ENCODE peak calls at places on chromosome 19, in five cellular contexts. T is adipocyte, D is tibial nerve, X is adrenal gland, W is tibial artery. O is an unnamed sample.

GRCh38 chr19:805161-805561 is 7.9 kb downstream of the PTBP1 start:
- DNase-seq in W (no peak), T (no peak), X (no peak), D (no peak), O (no peak)

GRCh38 chr19:39333507-39333906 is 2.3 kb downstream of the GMFG start:
- DNase-seq in T (no peak), W (no peak), D (no peak), X (no peak), O (no peak)

GRCh38 chr19:5697890-5698634 is 8.0 kb downstream of the RPL36 start:
- DNase-seq in W (no peak), X (peak; percentile 63), D (no peak), T (no peak), O (no peak)

GRCh38 chr19:5484398-5485285 is 29.4 kb downstream of the ZNRF4 start:
- DNase-seq in W (no peak), T (peak; percentile 34), X (no peak), D (no peak), O (peak; percentile 59)

GRCh38 chr19:44685877-44686276 is 13.1 kb upstream of the CEACAM16 start:
- DNase-seq in W (no peak), T (peak; percentile 39), X (no peak), D (no peak), O (no peak)

GRCh38 chr19:47514151-47514868 is 553 bp downstream of the NAPA start:
- DNase-seq in X (no peak), W (no peak), D (no peak), T (peak; percentile 51), O (no peak)

GRCh38 chr19:39671739-39672363 is 16.1 kb downstream of the LGALS16 start:
- DNase-seq in D (no peak), T (peak; percentile 77), X (peak; percentile 57), W (no peak), O (no peak)

GRCh38 chr19:30029721-30030510 is 87.9 kb downstream of the URI1 start:
- DNase-seq in D (no peak), W (no peak), X (no peak), T (peak; percentile 76), O (peak; percentile 23)

GRCh38 chr19:55550321-55550650 is 4.9 kb upstream of the SBK3 start:
- DNase-seq in X (no peak), T (peak; percentile 19), D (no peak), W (no peak), O (no peak)

GRCh38 chr19:18089726-18090125 is 3.0 kb upstream of the IL12RB1 start:
- DNase-seq in X (no peak), T (no peak), D (no peak), W (no peak), O (no peak)

GRCh38 chr19:31591258-31591657 is 242.0 kb upstream of the TSHZ3 start:
- DNase-seq in X (no peak), W (no peak), T (no peak), D (no peak), O (no peak)

GRCh38 chr19:19782783-19783182 is 38.8 kb downstream of the ZNF506 start:
- DNase-seq in D (no peak), W (no peak), X (no peak), T (no peak), O (no peak)

GRCh38 chr19:46731007-46731501 is 14.1 kb upstream of the PRKD2 start:
- DNase-seq in T (peak; percentile 80), W (peak; percentile 44), X (peak; percentile 82), D (no peak), O (peak; percentile 78)

GRCh38 chr19:2546128-2547032 is 70.5 kb downstream of the GADD45B start:
- DNase-seq in W (peak; percentile 87), X (peak; percentile 97), T (no peak), D (peak; percentile 70), O (no peak)

GRCh38 chr19:18290250-18291018 is 9.0 kb upstream of the JUND start:
- DNase-seq in T (peak; percentile 35), X (peak; percentile 67), D (no peak), W (no peak), O (no peak)

GRCh38 chr19:10797541-10798256 is 38.3 kb downstream of the TMED1 start:
- DNase-seq in T (no peak), D (no peak), X (no peak), W (no peak), O (no peak)

GRCh38 chr19:29620931-29621351 is 14.9 kb downstream of the POP4 start:
- DNase-seq in D (no peak), W (no peak), T (no peak), X (no peak), O (no peak)

GRCh38 chr19:32748948-32749347 is 29.4 kb downstream of the TDRD12 start:
- DNase-seq in W (no peak), D (no peak), X (no peak), T (no peak), O (no peak)

GRCh38 chr19:47994209-47994802 is at the start of gene ELSPBP1:
- DNase-seq in T (no peak), W (no peak), D (no peak), X (no peak), O (no peak)

GRCh38 chr19:4456566-4456842 is 1.1 kb downstream of the UBXN6 start:
- DNase-seq in X (peak; percentile 56), D (no peak), W (no peak), T (peak; percentile 82), O (peak; percentile 47)

GRCh38 chr19:46299695-46300094 is 2.9 kb downstream of the HIF3A start:
- DNase-seq in T (peak; percentile 20), W (peak; percentile 50), X (peak; percentile 6), D (no peak), O (no peak)

GRCh38 chr19:31905980-31906948 is 439.1 kb upstream of the ZNF507 start:
- DNase-seq in T (no peak), X (no peak), D (peak; percentile 32), W (no peak), O (no peak)

GRCh38 chr19:30670562-30671513 is 298.7 kb downstream of the ZNF536 start:
- DNase-seq in D (no peak), T (no peak), W (no peak), X (no peak), O (no peak)

GRCh38 chr19:55340144-55340783 is 588 bp downstream of the KMT5C start:
- DNase-seq in D (no peak), W (no peak), X (peak; percentile 34), T (no peak), O (peak; percentile 44)

GRCh38 chr19:41309225-41310030 is 544 bp upstream of the CCDC97 start:
- DNase-seq in D (no peak), T (no peak), X (peak; percentile 62), W (peak; percentile 33), O (no peak)

GRCh38 chr19:46495789-46496099 is at the start of gene PNMA8B:
- DNase-seq in W (no peak), X (peak; percentile 95), D (no peak), T (peak; percentile 71), O (no peak)

GRCh38 chr19:17553256-17553655 is 2.2 kb upstream of the COLGALT1 start:
- DNase-seq in X (peak; percentile 88), W (peak; percentile 76), D (peak; percentile 54), T (peak; percentile 88), O (peak; percentile 86)

GRCh38 chr19:19321143-19321577 is 531 bp downstream of the MAU2 start:
- DNase-seq in T (peak; percentile 52), W (no peak), X (no peak), D (no peak), O (no peak)

GRCh38 chr19:42634409-42635232 is 39.9 kb upstream of the CEACAM8 start:
- DNase-seq in T (peak; percentile 31), X (peak; percentile 50), W (no peak), D (no peak), O (peak; percentile 46)

GRCh38 chr19:676343-677105 is at the start of gene FSTL3:
- DNase-seq in T (peak; percentile 70), X (peak; percentile 59), W (no peak), D (peak; percentile 44), O (peak; percentile 46)

GRCh38 chr19:40283414-40284250 is 1.5 kb downstream of the AKT2 start:
- DNase-seq in W (no peak), X (peak; percentile 55), D (no peak), T (peak; percentile 24), O (no peak)

GRCh38 chr19:35753634-35754364 is 3.0 kb downstream of the HSPB6 start:
- DNase-seq in X (no peak), W (no peak), T (no peak), D (no peak), O (no peak)

GRCh38 chr19:39206122-39206521 is 2.1 kb upstream of the SYCN start:
- DNase-seq in W (no peak), D (no peak), T (no peak), X (no peak), O (no peak)

GRCh38 chr19:10767726-10768125 is 49.8 kb downstream of the DNM2 start:
- DNase-seq in W (no peak), X (no peak), T (no peak), D (no peak), O (no peak)

GRCh38 chr19:7602240-7602934 is 6.7 kb downstream of the CAMSAP3 start:
- DNase-seq in W (no peak), X (peak; percentile 57), D (no peak), T (no peak), O (no peak)

GRCh38 chr19:16416996-16417395 is 54.8 kb downstream of the EPS15L1 start:
- DNase-seq in D (no peak), W (no peak), X (no peak), T (no peak), O (no peak)

DNA sequence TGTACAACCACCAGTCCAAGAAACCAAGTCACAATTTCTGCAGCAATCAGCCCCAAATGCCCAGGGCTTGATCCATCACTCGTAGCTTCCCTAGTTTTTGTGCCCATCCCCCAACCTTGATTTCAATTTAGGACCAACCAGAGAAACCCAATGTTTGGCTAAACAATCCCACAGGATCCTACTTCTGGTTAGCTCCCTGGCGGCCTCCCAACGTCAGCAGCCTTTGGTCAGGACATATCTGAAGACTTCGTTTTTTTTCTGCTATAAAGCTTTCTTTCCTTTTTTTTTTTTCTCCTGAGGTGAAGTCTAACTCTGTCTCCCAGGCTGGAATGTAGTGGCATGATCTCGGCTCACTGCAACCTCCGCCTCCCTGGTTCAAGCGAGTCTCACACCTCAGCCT is 7.7 kb downstream of the DPRX start:
- DNase-seq in X (no peak), W (no peak), T (no peak), D (no peak), O (no peak)
- H3K9me3 ChIP-seq in X (no peaks in the 10 kb centered on the region), W (no peaks in the 10 kb centered on the region), T (no peaks in the 10 kb centered on the region), D (no peaks in the 10 kb centered on the region), O (no peaks in the 10 kb centered on the region)

GRCh38 chr19:23561341-23561740 is 125.7 kb downstream of the ZNF675 start:
- DNase-seq in D (no peak), W (no peak), T (no peak), X (no peak), O (no peak)
- H3K9me3 ChIP-seq in D (no peaks in the 10 kb centered on the region), W (no peaks in the 10 kb centered on the region), T (peaks cover 8% of the 10 kb centered on the region), X (no peaks in the 10 kb centered on the region), O (no peaks in the 10 kb centered on the region)

DNA sequence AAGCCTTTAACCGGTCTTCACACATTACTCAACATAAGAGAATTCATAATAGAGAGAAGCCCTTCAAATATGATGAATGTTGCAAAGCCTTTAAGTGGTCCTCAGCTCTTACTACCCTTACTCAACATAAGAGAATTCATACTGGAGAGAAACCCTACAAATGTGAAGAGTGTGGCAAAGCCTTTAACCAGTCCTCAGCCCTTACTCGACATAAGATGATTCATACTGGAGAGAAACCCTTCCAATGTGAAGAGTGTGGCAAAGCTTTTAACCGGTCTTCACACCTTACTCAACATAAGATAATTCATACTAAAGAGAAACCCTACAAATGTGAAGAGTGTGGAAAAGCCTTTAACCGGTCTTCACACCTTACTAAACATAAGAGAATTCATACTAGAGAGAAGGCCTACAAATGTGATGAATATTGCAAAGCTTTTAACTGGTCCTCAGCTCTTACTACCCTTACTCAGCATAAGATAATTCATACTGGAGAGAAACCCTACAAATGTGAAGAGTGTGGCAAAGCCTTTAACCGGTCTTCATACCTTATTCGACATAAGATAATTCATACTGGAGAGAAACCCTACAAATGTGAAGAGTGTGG is 36.4 kb downstream of the ZNF257 start:
- DNase-seq in X (no peak), D (no peak), T (no peak), W (no peak), O (no peak)
- H3K9me3 ChIP-seq in X (no peaks in the 10 kb centered on the region), D (peaks cover 9% of the 10 kb centered on the region), T (peaks cover 68% of the 10 kb centered on the region), W (peaks cover 13% of the 10 kb centered on the region), O (no peaks in the 10 kb centered on the region)

GRCh38 chr19:14544977-14545715 is 15.8 kb downstream of the TECR start:
- DNase-seq in X (peak; percentile 96), T (no peak), D (no peak), W (no peak), O (no peak)
- H3K9me3 ChIP-seq in X (no peaks in the 10 kb centered on the region), T (no peaks in the 10 kb centered on the region), D (no peaks in the 10 kb centered on the region), W (no peaks in the 10 kb centered on the region), O (no peaks in the 10 kb centered on the region)